ENCODE peak calls at places on chromosomes 11 and 22, in four cellular contexts. One of them, this sample, is unnamed.

GRCh38 chr11:79762271-79762935 is 321.6 kb upstream of the TENM4 start:
- DNase-seq in H1: no peak
- DNase-seq in HepG2: peak
- DNase-seq in K562: no peak
- DNase-seq in this sample: no peak

GRCh38 chr22:28424427-28425080 is 255.1 kb downstream of the TTC28 start:
- DNase-seq in H1: no peak
- DNase-seq in HepG2: peak
- DNase-seq in K562: no peak
- DNase-seq in this sample: no peak

GRCh38 chr11:126460417-126461095 is 105.1 kb downstream of the ST3GAL4 start:
- DNase-seq in K562: no peak
- DNase-seq in HepG2: no peak
- DNase-seq in H1: no peak
- DNase-seq in this sample: no peak

GRCh38 chr22:24429411-24430365 is 2.3 kb downstream of the ADORA2A start:
- DNase-seq in K562: no peak
- DNase-seq in H1: no peak
- DNase-seq in HepG2: no peak
- DNase-seq in this sample: peak

GRCh38 chr22:20957691-20958440 is 9.2 kb upstream of the AIFM3 start:
- DNase-seq in H1: no peak
- DNase-seq in HepG2: no peak
- DNase-seq in K562: no peak
- DNase-seq in this sample: no peak

GRCh38 chr11:130872961-130873360 is 43.3 kb downstream of the SNX19 start:
- DNase-seq in HepG2: no peak
- DNase-seq in H1: no peak
- DNase-seq in K562: no peak
- DNase-seq in this sample: no peak

GRCh38 chr22:27461470-27461869 is 340.1 kb downstream of the MN1 start:
- DNase-seq in H1: peak
- DNase-seq in K562: no peak
- DNase-seq in HepG2: no peak
- DNase-seq in this sample: no peak

GRCh38 chr22:17434856-17435255 is 65.6 kb downstream of the CECR2 start:
- DNase-seq in K562: no peak
- DNase-seq in H1: no peak
- DNase-seq in HepG2: no peak
- DNase-seq in this sample: no peak

GRCh38 chr11:61694971-61695706 is 14.9 kb downstream of the DAGLA start:
- DNase-seq in HepG2: peak
- DNase-seq in H1: no peak
- DNase-seq in K562: no peak
- DNase-seq in this sample: no peak

GRCh38 chr11:36427079-36427478 is 83.0 kb downstream of the TRAF6 start:
- DNase-seq in K562: no peak
- DNase-seq in H1: no peak
- DNase-seq in HepG2: no peak
- DNase-seq in this sample: no peak

GRCh38 chr11:43316451-43316850 is 4.7 kb downstream of the API5 start:
- DNase-seq in K562: peak
- DNase-seq in H1: no peak
- DNase-seq in HepG2: no peak
- DNase-seq in this sample: no peak

GRCh38 chr11:130675456-130675855 is 227.0 kb downstream of the ADAMTS15 start:
- DNase-seq in H1: no peak
- DNase-seq in K562: no peak
- DNase-seq in HepG2: no peak
- DNase-seq in this sample: no peak

GRCh38 chr11:128503231-128503991 is 83.9 kb downstream of the ETS1 start:
- DNase-seq in HepG2: no peak
- DNase-seq in K562: no peak
- DNase-seq in H1: no peak
- DNase-seq in this sample: peak

GRCh38 chr11:104968856-104969776 is 742 bp upstream of the CASP4 start:
- DNase-seq in K562: no peak
- DNase-seq in HepG2: peak
- DNase-seq in H1: peak
- DNase-seq in this sample: peak

GRCh38 chr11:130945945-130946344 is 29.7 kb upstream of the SNX19 start:
- DNase-seq in H1: no peak
- DNase-seq in HepG2: no peak
- DNase-seq in K562: no peak
- DNase-seq in this sample: no peak

GRCh38 chr11:33449798-33450197 is 192.6 kb downstream of the HIPK3 start:
- DNase-seq in H1: no peak
- DNase-seq in K562: no peak
- DNase-seq in HepG2: no peak
- DNase-seq in this sample: no peak

GRCh38 chr11:16909375-16910035 is 104.7 kb downstream of the PLEKHA7 start:
- DNase-seq in H1: no peak
- DNase-seq in HepG2: no peak
- DNase-seq in K562: no peak
- DNase-seq in this sample: no peak

GRCh38 chr11:10622957-10623787 is 54.7 kb upstream of the LYVE1 start:
- DNase-seq in HepG2: no peak
- DNase-seq in K562: peak
- DNase-seq in H1: no peak
- DNase-seq in this sample: no peak

GRCh38 chr11:122214567-122214966 is 98.6 kb upstream of the BLID start:
- DNase-seq in H1: no peak
- DNase-seq in K562: no peak
- DNase-seq in HepG2: no peak
- DNase-seq in this sample: no peak

GRCh38 chr11:1771273-1771672 is 7.5 kb upstream of the CTSD start:
- DNase-seq in K562: no peak
- DNase-seq in HepG2: no peak
- DNase-seq in H1: no peak
- DNase-seq in this sample: no peak

GRCh38 chr11:2778630-2779498 is 79.1 kb upstream of the KCNQ1OT1 start:
- DNase-seq in H1: no peak
- DNase-seq in K562: peak
- DNase-seq in HepG2: peak
- DNase-seq in this sample: peak

DNA sequence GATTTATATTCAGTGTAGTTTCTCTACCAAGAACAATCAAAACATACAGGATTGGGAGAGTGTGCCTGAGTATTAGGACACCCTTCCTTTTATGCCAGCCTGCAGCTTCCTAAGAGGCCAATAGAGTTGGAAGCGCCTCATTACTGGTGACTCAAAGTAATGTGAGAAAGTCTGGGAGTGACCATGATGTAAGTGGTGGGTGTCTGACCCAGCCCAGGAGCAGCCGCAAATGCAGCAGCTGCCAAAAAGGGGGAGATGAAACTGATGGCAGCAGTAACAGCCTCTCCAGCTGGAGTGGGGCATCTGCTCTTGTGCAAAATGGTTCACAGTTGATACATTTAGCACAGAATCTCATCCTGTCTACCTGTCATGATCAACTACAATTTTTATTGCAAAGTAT is 62.0 kb downstream of the ZNF280B start:
- DNase-seq in HepG2: no peak
- DNase-seq in H1: no peak
- DNase-seq in K562: no peak
- DNase-seq in this sample: no peak
- TF ChIP-seq JUN in HepG2: no peak
- TF ChIP-seq JUN in H1: no peak
- TF ChIP-seq JUN in K562: no peak
- TF ChIP-seq JUN in this sample: no peak

GRCh38 chr22:25779890-25780289 is 37.9 kb downstream of the MYO18B start:
- DNase-seq in HepG2: no peak
- DNase-seq in H1: no peak
- DNase-seq in K562: no peak
- DNase-seq in this sample: no peak

GRCh38 chr22:25781801-25782200 is 39.8 kb downstream of the MYO18B start:
- DNase-seq in HepG2: no peak
- DNase-seq in K562: no peak
- DNase-seq in H1: no peak
- DNase-seq in this sample: no peak

GRCh38 chr22:25782831-25783230 is 40.8 kb downstream of the MYO18B start:
- DNase-seq in K562: no peak
- DNase-seq in H1: no peak
- DNase-seq in HepG2: no peak
- DNase-seq in this sample: no peak

GRCh38 chr22:25779426-25779825 is 37.4 kb downstream of the MYO18B start:
- DNase-seq in K562: no peak
- DNase-seq in H1: no peak
- DNase-seq in HepG2: no peak
- DNase-seq in this sample: no peak

DNA sequence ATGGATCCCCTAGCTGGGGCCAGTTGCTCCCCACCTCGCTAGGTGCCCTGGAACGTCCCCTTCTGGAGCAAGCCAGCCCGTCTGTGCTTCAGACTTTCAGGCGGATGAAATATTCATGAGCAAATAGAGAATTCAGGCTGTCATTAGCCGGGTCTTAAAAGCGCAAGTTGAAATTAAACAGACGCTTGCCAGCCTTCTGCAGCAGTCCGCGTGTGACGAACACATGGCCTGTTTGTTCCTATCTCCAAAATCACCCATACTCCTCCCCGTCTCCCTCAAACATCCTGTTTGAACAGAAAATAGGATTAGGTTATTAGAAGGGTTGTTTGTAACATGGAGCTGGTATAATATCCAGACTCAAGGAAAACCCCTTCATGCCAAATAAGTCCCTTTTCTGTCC is 38.7 kb downstream of the MYO18B start:
- DNase-seq in K562: no peak
- DNase-seq in H1: no peak
- DNase-seq in HepG2: no peak
- DNase-seq in this sample: no peak
- TF ChIP-seq POLR2AphosphoS5 in K562: no peak
- TF ChIP-seq POLR2AphosphoS5 in H1: no peak
- TF ChIP-seq POLR2AphosphoS5 in HepG2: no peak
- TF ChIP-seq POLR2AphosphoS5 in this sample: no peak

GRCh38 chr11:72245232-72245816 is 1.3 kb upstream of the PHOX2A start:
- DNase-seq in HepG2: no peak
- DNase-seq in H1: no peak
- DNase-seq in K562: no peak
- DNase-seq in this sample: no peak
- TF ChIP-seq EZH2 in HepG2: no peak
- TF ChIP-seq EZH2 in H1: peak
- TF ChIP-seq EZH2 in K562: no peak
- TF ChIP-seq EZH2 in this sample: no peak

GRCh38 chr11:60378359-60378758 is at the start of gene MS4A7:
- DNase-seq in K562: no peak
- DNase-seq in HepG2: no peak
- DNase-seq in H1: no peak
- DNase-seq in this sample: no peak
- TF ChIP-seq JUN in K562: no peak
- TF ChIP-seq JUN in HepG2: no peak
- TF ChIP-seq JUN in H1: no peak
- TF ChIP-seq JUN in this sample: no peak

GRCh38 chr11:65440831-65441499 is 18.4 kb downstream of the NEAT1 start:
- DNase-seq in H1: no peak
- DNase-seq in HepG2: no peak
- DNase-seq in K562: peak
- DNase-seq in this sample: peak
- TF ChIP-seq POLR2AphosphoS5 in H1: no peak
- TF ChIP-seq POLR2AphosphoS5 in HepG2: no peak
- TF ChIP-seq POLR2AphosphoS5 in K562: peak
- TF ChIP-seq POLR2AphosphoS5 in this sample: peak

GRCh38 chr11:31809543-31809856 is 1.6 kb downstream of the PAX6 start:
- DNase-seq in K562: no peak
- DNase-seq in HepG2: no peak
- DNase-seq in H1: no peak
- DNase-seq in this sample: no peak
- TF ChIP-seq EZH2 in K562: no peak
- TF ChIP-seq EZH2 in HepG2: no peak
- TF ChIP-seq EZH2 in H1: no peak
- TF ChIP-seq EZH2 in this sample: no peak

GRCh38 chr22:19664951-19665783 is 49.1 kb upstream of the SEPTIN5 start:
- DNase-seq in H1: no peak
- DNase-seq in HepG2: no peak
- DNase-seq in K562: no peak
- DNase-seq in this sample: no peak
- TF ChIP-seq JUN in H1: no peak
- TF ChIP-seq JUN in HepG2: no peak
- TF ChIP-seq JUN in K562: no peak
- TF ChIP-seq JUN in this sample: no peak

DNA sequence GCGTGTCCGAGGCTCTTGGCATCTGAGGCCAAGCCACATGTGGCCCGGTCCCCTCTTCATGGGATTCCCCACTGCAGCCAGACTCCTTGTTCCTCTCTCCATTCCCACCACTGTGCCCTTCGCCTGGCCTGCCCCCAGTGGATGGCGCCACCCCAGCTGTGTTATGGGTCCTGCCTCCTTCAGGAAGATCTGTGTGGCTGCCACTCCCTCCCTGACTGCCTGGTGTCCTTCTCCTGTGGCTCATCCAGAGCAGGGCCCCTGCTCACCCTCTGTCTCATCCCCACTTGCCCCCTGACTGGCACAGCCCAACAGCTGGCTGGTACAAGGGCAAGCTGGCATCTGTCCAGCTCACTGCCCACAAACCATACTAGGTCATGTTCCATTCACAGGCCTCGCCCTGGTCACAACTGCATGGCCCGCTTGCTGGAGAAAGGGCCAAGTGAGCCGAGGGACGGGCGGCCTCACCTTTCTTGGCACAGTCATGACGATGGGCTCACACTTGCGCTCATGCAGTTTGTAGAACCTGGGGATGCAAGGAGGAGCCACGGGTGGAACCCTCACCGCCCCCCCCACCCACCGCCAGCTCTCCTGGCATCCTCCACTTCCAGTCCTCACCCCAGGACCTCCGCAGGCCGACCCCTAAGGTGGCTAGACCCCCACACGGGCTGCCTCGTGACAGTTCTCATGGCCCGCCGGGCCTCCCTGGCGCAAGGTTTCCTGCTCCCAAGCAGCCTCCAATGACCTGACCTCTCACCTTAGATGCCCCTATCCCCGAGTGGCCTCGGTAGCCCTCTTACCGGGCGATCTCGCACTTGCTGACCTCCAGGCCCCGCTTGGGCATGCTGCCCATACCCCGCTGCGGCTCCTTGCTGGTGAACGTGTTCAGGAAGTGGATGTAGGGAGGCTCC is 2.1 kb upstream of the PTPRCAP start:
- DNase-seq in H1: no peak
- DNase-seq in K562: no peak
- DNase-seq in HepG2: peak
- DNase-seq in this sample: peak
- TF ChIP-seq POLR2AphosphoS5 in H1: peak
- TF ChIP-seq POLR2AphosphoS5 in K562: no peak
- TF ChIP-seq POLR2AphosphoS5 in HepG2: no peak
- TF ChIP-seq POLR2AphosphoS5 in this sample: peak

This sample was measured in endothelial cell of umbilical vein.